ENCODE peak calls at places on chromosomes 3 and 15, in five cellular contexts. One of them, this sample, is unnamed.

GRCh38 chr3:53075743-53076140 is 29.9 kb upstream of the SFMBT1 start:
- DNase-seq in dorsolateral prefrontal cortex: no peak
- DNase-seq in AG09319: no peak
- DNase-seq in fibroblast of the aortic adventitia: no peak
- DNase-seq in fibroblast of mammary gland: no peak
- DNase-seq in this sample: no peak

GRCh38 chr15:96312641-96313335 is 17.7 kb upstream of the NR2F2 start:
- DNase-seq in dorsolateral prefrontal cortex: no peak
- DNase-seq in AG09319: no peak
- DNase-seq in fibroblast of the aortic adventitia: peak; percentile 50
- DNase-seq in fibroblast of mammary gland: peak; percentile 75
- DNase-seq in this sample: peak; percentile 23

GRCh38 chr15:96735621-96736020 is 405.1 kb downstream of the NR2F2 start:
- DNase-seq in dorsolateral prefrontal cortex: no peak
- DNase-seq in AG09319: no peak
- DNase-seq in fibroblast of the aortic adventitia: no peak
- DNase-seq in fibroblast of mammary gland: no peak
- DNase-seq in this sample: no peak

GRCh38 chr3:128404276-128405062 is 62.2 kb downstream of the DNAJB8 start:
- DNase-seq in dorsolateral prefrontal cortex: peak; percentile 63
- DNase-seq in AG09319: no peak
- DNase-seq in fibroblast of the aortic adventitia: no peak
- DNase-seq in fibroblast of mammary gland: no peak
- DNase-seq in this sample: no peak

GRCh38 chr15:62833671-62834070 is 208.9 kb upstream of the TPM1 start:
- DNase-seq in dorsolateral prefrontal cortex: no peak
- DNase-seq in AG09319: no peak
- DNase-seq in fibroblast of the aortic adventitia: peak; percentile 42
- DNase-seq in fibroblast of mammary gland: no peak
- DNase-seq in this sample: no peak

GRCh38 chr3:52124766-52125165 is 29.5 kb downstream of the POC1A start:
- DNase-seq in dorsolateral prefrontal cortex: no peak
- DNase-seq in AG09319: no peak
- DNase-seq in fibroblast of the aortic adventitia: no peak
- DNase-seq in fibroblast of mammary gland: no peak
- DNase-seq in this sample: no peak

GRCh38 chr3:186625600-186626042 is 12.8 kb downstream of the AHSG start:
- DNase-seq in dorsolateral prefrontal cortex: no peak
- DNase-seq in AG09319: no peak
- DNase-seq in fibroblast of the aortic adventitia: no peak
- DNase-seq in fibroblast of mammary gland: no peak
- DNase-seq in this sample: no peak

GRCh38 chr3:124582196-124582595 is 148.1 kb upstream of the UMPS start:
- DNase-seq in dorsolateral prefrontal cortex: no peak
- DNase-seq in AG09319: no peak
- DNase-seq in fibroblast of the aortic adventitia: no peak
- DNase-seq in fibroblast of mammary gland: no peak
- DNase-seq in this sample: no peak

GRCh38 chr15:93043621-93044300 is 45.2 kb downstream of the RGMA start:
- DNase-seq in dorsolateral prefrontal cortex: no peak
- DNase-seq in AG09319: no peak
- DNase-seq in fibroblast of the aortic adventitia: no peak
- DNase-seq in fibroblast of mammary gland: no peak
- DNase-seq in this sample: no peak

GRCh38 chr3:53084310-53085001 is 38.6 kb upstream of the SFMBT1 start:
- DNase-seq in dorsolateral prefrontal cortex: peak; percentile 33
- DNase-seq in AG09319: no peak
- DNase-seq in fibroblast of the aortic adventitia: no peak
- DNase-seq in fibroblast of mammary gland: peak; percentile 11
- DNase-seq in this sample: no peak

GRCh38 chr15:94387442-94387841 is 156.1 kb downstream of the MCTP2 start:
- DNase-seq in dorsolateral prefrontal cortex: no peak
- DNase-seq in AG09319: no peak
- DNase-seq in fibroblast of the aortic adventitia: no peak
- DNase-seq in fibroblast of mammary gland: no peak
- DNase-seq in this sample: no peak

GRCh38 chr15:94383706-94384105 is 152.3 kb downstream of the MCTP2 start:
- DNase-seq in dorsolateral prefrontal cortex: no peak
- DNase-seq in AG09319: no peak
- DNase-seq in fibroblast of the aortic adventitia: no peak
- DNase-seq in fibroblast of mammary gland: peak; percentile 3
- DNase-seq in this sample: no peak

GRCh38 chr15:94383041-94383440 is 151.7 kb downstream of the MCTP2 start:
- DNase-seq in dorsolateral prefrontal cortex: no peak
- DNase-seq in AG09319: no peak
- DNase-seq in fibroblast of the aortic adventitia: no peak
- DNase-seq in fibroblast of mammary gland: no peak
- DNase-seq in this sample: no peak

GRCh38 chr15:94385441-94385840 is 154.1 kb downstream of the MCTP2 start:
- DNase-seq in dorsolateral prefrontal cortex: no peak
- DNase-seq in AG09319: no peak
- DNase-seq in fibroblast of the aortic adventitia: no peak
- DNase-seq in fibroblast of mammary gland: no peak
- DNase-seq in this sample: no peak

DNA sequence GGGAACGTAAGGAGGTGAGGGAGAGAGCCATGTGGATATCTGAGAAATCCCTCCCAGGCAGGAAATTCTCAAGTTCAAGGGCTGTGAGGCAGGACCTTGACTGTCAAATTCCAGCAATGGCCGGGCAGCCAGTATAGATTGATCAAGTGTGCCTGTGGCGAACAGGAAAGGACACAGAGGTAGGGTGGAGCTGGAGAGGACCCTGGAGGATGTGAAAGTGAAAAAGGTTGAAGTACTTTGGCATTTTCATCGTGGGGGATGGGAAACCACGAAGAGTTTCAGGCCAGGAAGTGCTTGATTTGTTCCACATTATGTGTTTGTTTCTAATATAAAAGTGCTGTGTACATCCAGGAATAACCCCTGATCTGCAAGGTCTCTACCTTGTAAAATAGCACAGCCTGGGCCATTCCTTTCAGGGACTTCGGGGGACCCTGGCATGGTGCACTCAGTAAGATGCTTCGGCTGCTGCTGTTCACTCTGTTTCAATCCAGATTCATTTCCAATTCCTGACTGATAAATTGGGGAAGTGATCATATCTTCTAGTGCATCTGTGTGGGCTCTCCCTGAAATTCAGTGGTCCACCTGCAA is 156.6 kb downstream of the MCTP2 start:
- DNase-seq in dorsolateral prefrontal cortex: no peak
- DNase-seq in AG09319: no peak
- DNase-seq in fibroblast of the aortic adventitia: no peak
- DNase-seq in fibroblast of mammary gland: no peak
- DNase-seq in this sample: no peak
- TF ChIP-seq CTCF in dorsolateral prefrontal cortex: no peak
- TF ChIP-seq CTCF in AG09319: no peak
- TF ChIP-seq CTCF in fibroblast of the aortic adventitia: no peak
- TF ChIP-seq CTCF in fibroblast of mammary gland: no peak
- TF ChIP-seq CTCF in this sample: no peak

DNA sequence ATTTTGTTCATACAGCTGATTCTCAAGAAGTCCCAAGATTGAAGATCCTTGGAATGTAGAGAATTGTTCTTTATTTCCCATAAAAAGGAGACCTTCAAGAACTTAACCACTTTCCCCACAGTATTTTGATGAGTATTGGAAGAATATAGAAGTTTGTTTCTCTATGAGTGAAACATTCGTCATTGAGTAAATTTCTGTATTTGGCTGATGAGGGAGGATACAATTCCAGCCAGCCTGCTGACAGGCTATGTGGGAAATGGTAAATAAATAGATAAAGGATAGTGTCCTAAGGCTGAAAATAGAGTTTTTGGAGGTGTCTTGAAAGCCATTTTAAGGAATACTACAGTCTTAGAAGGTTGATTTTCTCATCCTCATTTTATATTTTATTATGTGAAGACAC is 1076.1 kb downstream of the ROBO2 start:
- DNase-seq in dorsolateral prefrontal cortex: no peak
- DNase-seq in AG09319: no peak
- DNase-seq in fibroblast of the aortic adventitia: no peak
- DNase-seq in fibroblast of mammary gland: no peak
- DNase-seq in this sample: no peak
- TF ChIP-seq CTCF in dorsolateral prefrontal cortex: no peak
- TF ChIP-seq CTCF in AG09319: no peak
- TF ChIP-seq CTCF in fibroblast of the aortic adventitia: no peak
- TF ChIP-seq CTCF in fibroblast of mammary gland: no peak
- TF ChIP-seq CTCF in this sample: no peak

GRCh38 chr3:162334537-162334936 is 837.9 kb downstream of the OTOL1 start:
- DNase-seq in dorsolateral prefrontal cortex: no peak
- DNase-seq in AG09319: no peak
- DNase-seq in fibroblast of the aortic adventitia: no peak
- DNase-seq in fibroblast of mammary gland: no peak
- DNase-seq in this sample: no peak

GRCh38 chr3:162329514-162329913 is 832.9 kb downstream of the OTOL1 start:
- DNase-seq in dorsolateral prefrontal cortex: no peak
- DNase-seq in AG09319: no peak
- DNase-seq in fibroblast of the aortic adventitia: no peak
- DNase-seq in fibroblast of mammary gland: no peak
- DNase-seq in this sample: no peak

GRCh38 chr3:162332344-162332743 is 835.7 kb downstream of the OTOL1 start:
- DNase-seq in dorsolateral prefrontal cortex: no peak
- DNase-seq in AG09319: no peak
- DNase-seq in fibroblast of the aortic adventitia: no peak
- DNase-seq in fibroblast of mammary gland: peak; percentile 4
- DNase-seq in this sample: no peak

GRCh38 chr3:162328649-162329048 is 832.0 kb downstream of the OTOL1 start:
- DNase-seq in dorsolateral prefrontal cortex: no peak
- DNase-seq in AG09319: no peak
- DNase-seq in fibroblast of the aortic adventitia: no peak
- DNase-seq in fibroblast of mammary gland: no peak
- DNase-seq in this sample: no peak
- TF ChIP-seq CTCF in dorsolateral prefrontal cortex: no peak
- TF ChIP-seq CTCF in AG09319: no peak
- TF ChIP-seq CTCF in fibroblast of the aortic adventitia: no peak
- TF ChIP-seq CTCF in fibroblast of mammary gland: no peak
- TF ChIP-seq CTCF in this sample: no peak

GRCh38 chr3:72448375-72448823 is 399.8 kb downstream of the SHQ1 start:
- DNase-seq in dorsolateral prefrontal cortex: no peak
- DNase-seq in AG09319: no peak
- DNase-seq in fibroblast of the aortic adventitia: no peak
- DNase-seq in fibroblast of mammary gland: no peak
- DNase-seq in this sample: no peak

GRCh38 chr3:72445827-72446405 is 402.3 kb downstream of the SHQ1 start:
- DNase-seq in dorsolateral prefrontal cortex: no peak
- DNase-seq in AG09319: no peak
- DNase-seq in fibroblast of the aortic adventitia: peak; percentile 14
- DNase-seq in fibroblast of mammary gland: no peak
- DNase-seq in this sample: no peak

GRCh38 chr3:72447059-72447946 is 400.9 kb downstream of the SHQ1 start:
- DNase-seq in dorsolateral prefrontal cortex: peak; percentile 91
- DNase-seq in AG09319: peak; percentile 78
- DNase-seq in fibroblast of the aortic adventitia: peak; percentile 80
- DNase-seq in fibroblast of mammary gland: peak; percentile 84
- DNase-seq in this sample: peak; percentile 82

GRCh38 chr3:72444642-72445223 is 403.5 kb downstream of the SHQ1 start:
- DNase-seq in dorsolateral prefrontal cortex: no peak
- DNase-seq in AG09319: no peak
- DNase-seq in fibroblast of the aortic adventitia: no peak
- DNase-seq in fibroblast of mammary gland: no peak
- DNase-seq in this sample: no peak

DNA sequence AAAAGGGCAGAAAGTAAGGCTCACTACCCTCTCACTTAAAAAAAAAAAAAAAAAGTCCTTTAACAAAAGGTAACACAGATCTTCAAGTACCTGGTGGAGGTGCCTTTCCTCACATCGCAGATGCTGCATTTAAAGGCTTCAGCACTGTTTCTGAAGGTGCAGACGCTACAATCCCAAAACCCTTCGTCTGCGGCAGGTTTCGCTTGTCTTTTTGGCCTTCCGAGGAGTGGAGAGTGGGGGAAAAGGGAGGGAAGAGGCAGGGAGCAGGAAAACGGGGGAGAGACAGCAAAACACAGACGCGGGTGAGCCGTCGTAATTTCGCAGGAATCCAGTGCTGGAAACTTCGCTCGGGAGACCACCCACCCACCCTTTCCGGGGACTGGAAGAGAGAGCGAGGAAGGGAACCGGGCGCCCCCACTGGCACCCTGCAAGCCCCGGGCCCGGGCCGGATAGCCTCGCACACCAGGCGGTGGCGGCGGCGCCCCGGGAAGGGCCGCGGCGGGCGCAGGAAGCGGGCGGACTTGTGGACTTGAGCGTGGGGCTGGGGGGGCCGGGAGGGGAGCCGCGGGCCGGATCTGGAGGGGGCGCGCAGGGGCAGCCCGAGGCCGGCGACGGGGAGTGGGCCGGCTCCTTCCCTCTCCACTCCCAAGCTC is 401.7 kb downstream of the SHQ1 start:
- DNase-seq in dorsolateral prefrontal cortex: peak; percentile 19
- DNase-seq in AG09319: no peak
- DNase-seq in fibroblast of the aortic adventitia: peak; percentile 39
- DNase-seq in fibroblast of mammary gland: peak; percentile 28
- DNase-seq in this sample: peak; percentile 13
- TF ChIP-seq CTCF in dorsolateral prefrontal cortex: no peak
- TF ChIP-seq CTCF in AG09319: no peak
- TF ChIP-seq CTCF in fibroblast of the aortic adventitia: no peak
- TF ChIP-seq CTCF in fibroblast of mammary gland: no peak
- TF ChIP-seq CTCF in this sample: peak; percentile 11

GRCh38 chr3:113664523-113665094 is 31.8 kb downstream of the USF3 start:
- DNase-seq in dorsolateral prefrontal cortex: no peak
- DNase-seq in AG09319: no peak
- DNase-seq in fibroblast of the aortic adventitia: no peak
- DNase-seq in fibroblast of mammary gland: no peak
- DNase-seq in this sample: no peak

GRCh38 chr3:113663324-113663750 is 33.1 kb downstream of the USF3 start:
- DNase-seq in dorsolateral prefrontal cortex: no peak
- DNase-seq in AG09319: no peak
- DNase-seq in fibroblast of the aortic adventitia: no peak
- DNase-seq in fibroblast of mammary gland: no peak
- DNase-seq in this sample: no peak

GRCh38 chr3:113660901-113661300 is 35.5 kb downstream of the USF3 start:
- DNase-seq in dorsolateral prefrontal cortex: peak; percentile 52
- DNase-seq in AG09319: no peak
- DNase-seq in fibroblast of the aortic adventitia: no peak
- DNase-seq in fibroblast of mammary gland: peak; percentile 5
- DNase-seq in this sample: no peak

GRCh38 chr3:113662824-113663223 is 33.6 kb downstream of the USF3 start:
- DNase-seq in dorsolateral prefrontal cortex: no peak
- DNase-seq in AG09319: no peak
- DNase-seq in fibroblast of the aortic adventitia: no peak
- DNase-seq in fibroblast of mammary gland: no peak
- DNase-seq in this sample: no peak

GRCh38 chr3:113663761-113664160 is 32.7 kb downstream of the USF3 start:
- DNase-seq in dorsolateral prefrontal cortex: no peak
- DNase-seq in AG09319: no peak
- DNase-seq in fibroblast of the aortic adventitia: no peak
- DNase-seq in fibroblast of mammary gland: no peak
- DNase-seq in this sample: no peak
- TF ChIP-seq CTCF in dorsolateral prefrontal cortex: no peak
- TF ChIP-seq CTCF in AG09319: no peak
- TF ChIP-seq CTCF in fibroblast of the aortic adventitia: no peak
- TF ChIP-seq CTCF in fibroblast of mammary gland: no peak
- TF ChIP-seq CTCF in this sample: no peak

GRCh38 chr3:50212502-50212901 is 7.4 kb downstream of the SLC38A3 start:
- DNase-seq in dorsolateral prefrontal cortex: no peak
- DNase-seq in AG09319: no peak
- DNase-seq in fibroblast of the aortic adventitia: no peak
- DNase-seq in fibroblast of mammary gland: no peak
- DNase-seq in this sample: no peak
- TF ChIP-seq CTCF in dorsolateral prefrontal cortex: no peak
- TF ChIP-seq CTCF in AG09319: no peak
- TF ChIP-seq CTCF in fibroblast of the aortic adventitia: peak; percentile 2
- TF ChIP-seq CTCF in fibroblast of mammary gland: no peak
- TF ChIP-seq CTCF in this sample: peak; percentile 38